ENCODE peak calls at places on chromosomes 7 and 10, in five cellular contexts. F is HepG2, C is H1, L is K562, A is GM12878. W is an unnamed sample.

GRCh38 chr7:129363-130221 is 62.8 kb upstream of the FAM20C start:
- DNase-seq in A (no peak), C (no peak), L (no peak), F (no peak), W (no peak)

GRCh38 chr10:28177944-28178637 is 124.8 kb downstream of the MPP7 start:
- DNase-seq in L (no peak), A (no peak), C (no peak), F (no peak), W (no peak)

GRCh38 chr10:96509017-96509641 is 4.6 kb downstream of the TLL2 start:
- DNase-seq in F (no peak), A (no peak), C (no peak), L (no peak), W (no peak)

GRCh38 chr7:41459623-41460256 is 243.2 kb downstream of the INHBA start:
- DNase-seq in C (no peak), F (peak), A (no peak), L (no peak), W (no peak)

GRCh38 chr10:119542990-119543813 is 683 bp upstream of the RGS10 start:
- DNase-seq in F (peak), A (no peak), C (no peak), L (peak), W (no peak)

GRCh38 chr10:48245977-48246376 is 28.5 kb downstream of the FRMPD2 start:
- DNase-seq in F (no peak), C (no peak), A (no peak), L (no peak), W (no peak)

GRCh38 chr7:147595076-147595475 is 995.5 kb upstream of the C7orf33 start:
- DNase-seq in A (no peak), C (no peak), F (no peak), L (no peak), W (no peak)

GRCh38 chr7:82036146-82036886 is 266.5 kb upstream of the HGF start:
- DNase-seq in C (no peak), A (no peak), F (no peak), L (no peak), W (no peak)

GRCh38 chr7:115033917-115034459 is 112.1 kb downstream of the MDFIC start:
- DNase-seq in A (no peak), C (no peak), L (no peak), F (no peak), W (no peak)

GRCh38 chr7:117825132-117825531 is 48.1 kb downstream of the CTTNBP2 start:
- DNase-seq in A (no peak), C (no peak), F (no peak), L (no peak), W (no peak)

GRCh38 chr10:79398642-79399041 is 46.8 kb downstream of the ZCCHC24 start:
- DNase-seq in F (no peak), A (no peak), L (no peak), C (no peak), W (no peak)

GRCh38 chr10:132427071-132427771 is 30.2 kb downstream of the PWWP2B start:
- DNase-seq in F (no peak), A (no peak), L (no peak), C (no peak), W (no peak)

GRCh38 chr7:18796216-18796615 is 300.7 kb downstream of the HDAC9 start:
- DNase-seq in L (no peak), F (no peak), A (no peak), C (no peak), W (no peak)

GRCh38 chr7:111357691-111358090 is 204.6 kb downstream of the IMMP2L start:
- DNase-seq in C (no peak), L (no peak), A (no peak), F (no peak), W (no peak)

GRCh38 chr10:124061030-124061429 is 32.4 kb downstream of the CHST15 start:
- DNase-seq in L (no peak), C (no peak), A (no peak), F (no peak), W (no peak)

GRCh38 chr10:15262036-15262713 is 93.7 kb upstream of the NMT2 start:
- DNase-seq in A (no peak), F (peak), L (peak), C (no peak), W (no peak)

GRCh38 chr7:81626008-81626407 is 143.8 kb downstream of the HGF start:
- DNase-seq in L (no peak), A (no peak), F (no peak), C (no peak), W (no peak)

GRCh38 chr7:141147482-141147881 is 73.6 kb downstream of the TMEM178B start:
- DNase-seq in C (peak), F (no peak), L (no peak), A (no peak), W (no peak)

GRCh38 chr7:98251251-98251843 is 685 bp downstream of the TECPR1 start:
- DNase-seq in L (peak), A (no peak), F (peak), C (no peak), W (no peak)
- TF ChIP-seq SRF in L (no peak), A (no peak), F (no peak), C (no peak), W (no peak)

GRCh38 chr7:69105092-69105491 is 493.2 kb upstream of the AUTS2 start:
- DNase-seq in A (no peak), C (no peak), L (no peak), F (no peak), W (no peak)
- TF ChIP-seq SRF in A (no peak), C (no peak), L (no peak), F (no peak), W (no peak)

DNA sequence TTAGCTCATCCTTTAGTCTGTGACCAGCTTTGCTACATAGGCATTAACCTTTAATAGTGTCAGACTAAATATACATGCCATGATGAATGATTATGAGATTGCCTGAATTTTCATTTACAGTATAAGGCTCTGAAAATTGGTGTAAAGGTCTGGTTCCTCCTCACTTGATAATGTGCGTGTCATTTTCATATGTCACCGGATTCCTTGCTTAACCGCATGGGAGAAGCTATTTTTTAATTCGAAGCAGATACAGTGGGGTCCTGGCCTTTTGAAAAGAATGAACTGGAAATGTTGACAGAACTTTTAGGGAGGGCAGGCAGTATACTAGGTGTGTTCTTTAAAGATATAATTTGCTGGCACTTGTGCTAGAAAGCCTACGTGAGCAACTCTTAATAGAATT is 192.4 kb upstream of the SH2B2 start:
- DNase-seq in A (no peak), L (no peak), F (no peak), C (no peak), W (no peak)
- TF ChIP-seq SRF in A (no peak), L (no peak), F (no peak), C (no peak), W (no peak)

GRCh38 chr10:21849624-21850023 is 153.9 kb downstream of the DNAJC1 start:
- DNase-seq in C (no peak), L (peak), A (no peak), F (no peak), W (peak)
- TF ChIP-seq SRF in C (no peak), L (no peak), A (no peak), F (no peak), W (no peak)

W was measured in HCT116.